ENCODE peak calls at places on chromosomes 13 and 19, in four cellular contexts. N, O, Q and Y are unnamed samples.

GRCh38 chr19:47351545-47351944 is 2.4 kb downstream of the DHX34 start:
- DNase-seq in N (no peak), O (no peak), Q (no peak), Y (peak)

GRCh38 chr19:9885077-9885552 is 50.0 kb downstream of the PIN1 start:
- DNase-seq in N (no peak), O (peak), Q (no peak), Y (peak)

GRCh38 chr13:52070929-52071523 is 46.5 kb downstream of the UTP14C start:
- DNase-seq in N (peak), O (no peak), Q (no peak), Y (no peak)

GRCh38 chr19:45569619-45570421 is 14.8 kb downstream of the OPA3 start:
- DNase-seq in N (peak), O (peak), Q (peak), Y (peak)

GRCh38 chr13:73983109-73983508 is 151.1 kb downstream of the KLF12 start:
- DNase-seq in N (no peak), O (no peak), Q (no peak), Y (no peak)

GRCh38 chr13:23639672-23640275 is 69.6 kb downstream of the TNFRSF19 start:
- DNase-seq in N (no peak), O (no peak), Q (no peak), Y (no peak)

GRCh38 chr19:22256856-22257255 is 29.4 kb upstream of the ZNF729 start:
- DNase-seq in N (no peak), O (no peak), Q (no peak), Y (no peak)

GRCh38 chr19:55460670-55461258 is 678 bp downstream of the ISOC2 start:
- DNase-seq in N (peak), O (peak), Q (peak), Y (peak)

GRCh38 chr13:112820318-112820717 is 130.5 kb downstream of the ATP11A start:
- DNase-seq in N (no peak), O (no peak), Q (peak), Y (no peak)

GRCh38 chr19:36876993-36877938 is 26.6 kb downstream of the ZNF345 start:
- DNase-seq in N (no peak), O (no peak), Q (no peak), Y (peak)

GRCh38 chr13:112635323-112635722 is 47.4 kb upstream of the TUBGCP3 start:
- DNase-seq in N (no peak), O (no peak), Q (no peak), Y (no peak)